ENCODE peak calls at places on chromosomes 2 and 18, in nine cellular contexts. N is heart left ventricle, S is stomach, Q is IMR-90, C is AG10803, P is cardiac muscle cell, E is endothelial cell, W is prostate gland, T is choroid plexus epithelial cell. H is an unnamed sample.

GRCh38 chr2:25951071-25951547 is 31.2 kb downstream of the KIF3C start:
- DNase-seq in N (peak), S (peak), Q (peak), C (peak), P (peak), E (peak), W (peak), T (peak), H (peak)

GRCh38 chr2:1501196-1501851 is 88.1 kb downstream of the TPO start:
- DNase-seq in N (no peak), S (no peak), Q (no peak), C (no peak), P (no peak), E (no peak), W (no peak), T (no peak), H (no peak)

GRCh38 chr2:163812926-163813520 is 77.2 kb upstream of the FIGN start:
- DNase-seq in N (no peak), S (no peak), Q (no peak), C (no peak), P (no peak), E (no peak), W (no peak), T (peak), H (no peak)

GRCh38 chr18:53906681-53907080 is 317.8 kb downstream of the MBD2 start:
- DNase-seq in N (peak), S (no peak), Q (no peak), C (peak), P (no peak), E (no peak), W (no peak), T (peak), H (peak)

GRCh38 chr2:101463885-101464653 is 10.8 kb downstream of the RFX8 start:
- DNase-seq in N (peak), S (no peak), Q (peak), C (peak), P (peak), E (peak), W (no peak), T (peak), H (peak)

GRCh38 chr2:36455788-36456187 is 100.2 kb downstream of the CRIM1 start:
- DNase-seq in N (peak), S (no peak), Q (peak), C (peak), P (no peak), E (no peak), W (no peak), T (peak), H (no peak)

GRCh38 chr2:65420712-65421431 is 11.5 kb downstream of the SPRED2 start:
- DNase-seq in N (peak), S (no peak), Q (peak), C (peak), P (peak), E (peak), W (no peak), T (peak), H (peak)

GRCh38 chr2:217835931-217836881 is 166.6 kb downstream of the TNS1 start:
- DNase-seq in N (peak), S (no peak), Q (peak), C (peak), P (peak), E (no peak), W (no peak), T (peak), H (peak)

GRCh38 chr18:48931680-48932461 is 18.9 kb downstream of the SMAD7 start:
- DNase-seq in N (no peak), S (no peak), Q (no peak), C (no peak), P (no peak), E (no peak), W (no peak), T (no peak), H (no peak)

GRCh38 chr18:31101148-31102019 is 837 bp downstream of the DSC2 start:
- DNase-seq in N (peak), S (peak), Q (no peak), C (no peak), P (peak), E (peak), W (peak), T (no peak), H (no peak)

GRCh38 chr2:68362749-68363148 is 2.3 kb upstream of the PLEK start:
- DNase-seq in N (no peak), S (no peak), Q (no peak), C (no peak), P (no peak), E (no peak), W (no peak), T (no peak), H (no peak)

GRCh38 chr2:219294356-219295351 is 14.5 kb downstream of the PTPRN start:
- DNase-seq in N (peak), S (peak), Q (peak), C (peak), P (peak), E (peak), W (peak), T (peak), H (peak)

GRCh38 chr2:225041210-225041870 is 928 bp downstream of the DOCK10 start:
- DNase-seq in N (no peak), S (peak), Q (peak), C (peak), P (peak), E (no peak), W (no peak), T (peak), H (peak)

GRCh38 chr2:30612371-30612770 is 165.3 kb downstream of the LCLAT1 start:
- DNase-seq in N (no peak), S (no peak), Q (no peak), C (no peak), P (peak), E (no peak), W (no peak), T (peak), H (no peak)

GRCh38 chr18:37163119-37163518 is 334.2 kb downstream of the KIAA1328 start:
- DNase-seq in N (no peak), S (no peak), Q (no peak), C (no peak), P (no peak), E (no peak), W (no peak), T (no peak), H (no peak)

GRCh38 chr2:199468561-199469513 is 11.1 kb upstream of the SATB2 start:
- DNase-seq in N (no peak), S (no peak), Q (no peak), C (no peak), P (no peak), E (peak), W (no peak), T (no peak), H (no peak)

GRCh38 chr2:54503192-54503591 is 47.1 kb downstream of the SPTBN1 start:
- DNase-seq in N (peak), S (no peak), Q (peak), C (no peak), P (peak), E (peak), W (peak), T (peak), H (no peak)

GRCh38 chr2:85802337-85803103 is 48.7 kb downstream of the ATOH8 start:
- DNase-seq in N (no peak), S (no peak), Q (peak), C (no peak), P (no peak), E (no peak), W (no peak), T (peak), H (no peak)

GRCh38 chr2:203822240-203822639 is 45.3 kb upstream of the CTLA4 start:
- DNase-seq in N (no peak), S (no peak), Q (no peak), C (no peak), P (no peak), E (no peak), W (no peak), T (no peak), H (no peak)

GRCh38 chr2:127485051-127485693 is 41.1 kb downstream of the IWS1 start:
- DNase-seq in N (no peak), S (no peak), Q (no peak), C (no peak), P (no peak), E (no peak), W (no peak), T (peak), H (no peak)

GRCh38 chr2:134155134-134155533 is 98.7 kb upstream of the MGAT5 start:
- DNase-seq in N (no peak), S (no peak), Q (no peak), C (no peak), P (no peak), E (no peak), W (no peak), T (no peak), H (no peak)

GRCh38 chr2:16741508-16741907 is 75.9 kb upstream of the CYRIA start:
- DNase-seq in N (no peak), S (no peak), Q (no peak), C (no peak), P (no peak), E (no peak), W (no peak), T (no peak), H (no peak)

GRCh38 chr2:188940171-188940570 is 34.0 kb upstream of the COL3A1 start:
- DNase-seq in N (peak), S (no peak), Q (peak), C (peak), P (peak), E (no peak), W (no peak), T (peak), H (peak)

GRCh38 chr18:21826196-21826595 is 85.6 kb downstream of the MIB1 start:
- DNase-seq in N (no peak), S (no peak), Q (peak), C (peak), P (peak), E (no peak), W (no peak), T (peak), H (peak)

GRCh38 chr2:76044701-76045100 is 334.0 kb upstream of the GCFC2 start:
- DNase-seq in N (no peak), S (no peak), Q (no peak), C (no peak), P (no peak), E (no peak), W (no peak), T (no peak), H (no peak)

GRCh38 chr2:76050196-76050595 is 339.5 kb upstream of the GCFC2 start:
- DNase-seq in N (no peak), S (no peak), Q (no peak), C (no peak), P (no peak), E (no peak), W (no peak), T (no peak), H (no peak)
- TF ChIP-seq CTCF in N (no peak), S (no peak), Q (no peak), C (no peak), P (no peak), E (no peak), W (no peak), T (no peak), H (no peak)

DNA sequence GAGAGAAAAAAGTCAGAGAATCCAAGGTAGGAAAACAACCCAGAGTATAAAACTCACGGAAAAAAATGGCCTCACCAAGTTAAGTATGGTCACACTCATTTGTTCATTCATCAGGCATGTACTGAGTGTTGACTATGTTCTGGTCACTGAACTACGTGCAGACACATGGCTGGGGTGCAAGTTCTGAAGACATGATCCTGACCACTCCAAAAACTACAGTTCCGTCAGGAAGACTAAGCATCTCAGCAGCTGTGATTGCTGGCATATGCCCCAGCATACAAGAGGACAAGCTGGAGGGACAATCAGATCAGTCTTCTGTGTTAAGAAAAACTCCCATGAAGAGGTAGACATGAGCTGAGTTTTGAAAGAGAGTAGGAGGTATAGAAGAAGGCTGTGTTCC is 72.8 kb downstream of the TCF4 start:
- DNase-seq in N (peak), S (no peak), Q (no peak), C (no peak), P (no peak), E (no peak), W (no peak), T (no peak), H (no peak)
- TF ChIP-seq CTCF in N (no peak), S (no peak), Q (no peak), C (no peak), P (no peak), E (no peak), W (no peak), T (no peak), H (no peak)

GRCh38 chr2:235005603-235006259 is 53.9 kb downstream of the SH3BP4 start:
- DNase-seq in N (peak), S (peak), Q (no peak), C (no peak), P (peak), E (peak), W (peak), T (peak), H (peak)
- TF ChIP-seq CTCF in N (no peak), S (no peak), Q (peak), C (no peak), P (peak), E (peak), W (peak), T (peak), H (no peak)

GRCh38 chr18:63158676-63159291 is 160.8 kb downstream of the BCL2 start:
- DNase-seq in N (no peak), S (no peak), Q (no peak), C (no peak), P (no peak), E (no peak), W (no peak), T (no peak), H (no peak)
- TF ChIP-seq CTCF in N (no peak), S (no peak), Q (no peak), C (no peak), P (no peak), E (no peak), W (no peak), T (no peak), H (no peak)

GRCh38 chr2:157572725-157573124 is 55.9 kb downstream of the ACVR1C start:
- DNase-seq in N (no peak), S (no peak), Q (no peak), C (no peak), P (no peak), E (no peak), W (no peak), T (peak), H (no peak)
- TF ChIP-seq CTCF in N (no peak), S (no peak), Q (no peak), C (peak), P (no peak), E (peak), W (no peak), T (peak), H (peak)

GRCh38 chr2:196239622-196240587 is 68.5 kb upstream of the STK17B start:
- DNase-seq in N (peak), S (peak), Q (peak), C (peak), P (peak), E (peak), W (no peak), T (peak), H (peak)
- TF ChIP-seq CTCF in N (no peak), S (no peak), Q (no peak), C (no peak), P (peak), E (no peak), W (no peak), T (peak), H (no peak)

DNA sequence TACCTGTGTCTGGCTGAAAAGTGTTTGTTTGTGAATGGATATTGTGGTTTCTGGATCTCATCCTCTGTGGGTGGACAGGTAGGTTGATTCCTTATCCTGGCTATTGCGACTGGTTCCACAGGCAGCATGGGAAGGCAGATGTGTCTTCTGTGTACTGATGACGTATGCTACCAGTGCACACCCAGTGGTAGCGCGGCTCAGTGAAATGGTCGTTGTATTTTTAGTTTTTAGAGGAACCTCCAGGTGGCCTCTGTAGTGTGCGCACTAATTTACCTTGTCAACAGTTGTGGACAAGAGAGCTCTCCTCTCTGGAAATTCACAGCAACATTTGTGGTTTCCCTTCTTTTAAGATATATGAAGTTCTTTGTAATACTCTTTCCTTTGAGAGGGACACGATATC is 52.5 kb downstream of the CCDC74A start:
- DNase-seq in N (no peak), S (no peak), Q (no peak), C (no peak), P (no peak), E (no peak), W (no peak), T (no peak), H (no peak)
- TF ChIP-seq CTCF in N (no peak), S (no peak), Q (no peak), C (no peak), P (no peak), E (no peak), W (no peak), T (no peak), H (no peak)